ENCODE peak calls at places on chromosome 21, in nine cellular contexts. One of them, this sample, is unnamed. For H3K36me3 and H3K27me3, the result is how much of the 10 kb centered on the place peaks cover.

GRCh38 chr21:25005388-25005787 is 601.9 kb downstream of the MRPL39 start:
- DNase-seq in thoracic aorta: no peak
- DNase-seq in heart right ventricle: no peak
- DNase-seq in A673: no peak
- DNase-seq in PC-3: peak
- DNase-seq in aorta: no peak
- DNase-seq in hepatocyte: no peak
- DNase-seq in neural progenitor cell: no peak
- DNase-seq in neuronal stem cell: no peak
- DNase-seq in this sample: no peak

GRCh38 chr21:36169465-36170128 is 13.0 kb downstream of the DOP1B start:
- DNase-seq in thoracic aorta: no peak
- DNase-seq in heart right ventricle: no peak
- DNase-seq in A673: no peak
- DNase-seq in PC-3: no peak
- DNase-seq in aorta: no peak
- DNase-seq in hepatocyte: no peak
- DNase-seq in neural progenitor cell: no peak
- DNase-seq in neuronal stem cell: no peak
- DNase-seq in this sample: peak

GRCh38 chr21:36297938-36298572 is 21.9 kb upstream of the MORC3 start:
- DNase-seq in thoracic aorta: no peak
- DNase-seq in heart right ventricle: no peak
- DNase-seq in A673: no peak
- DNase-seq in PC-3: peak
- DNase-seq in aorta: peak
- DNase-seq in hepatocyte: peak
- DNase-seq in neural progenitor cell: no peak
- DNase-seq in neuronal stem cell: no peak
- DNase-seq in this sample: no peak

GRCh38 chr21:41369105-41369914 is 7.5 kb downstream of the MX2 start:
- DNase-seq in thoracic aorta: no peak
- DNase-seq in heart right ventricle: peak
- DNase-seq in A673: peak
- DNase-seq in PC-3: no peak
- DNase-seq in aorta: peak
- DNase-seq in hepatocyte: peak
- DNase-seq in neural progenitor cell: peak
- DNase-seq in neuronal stem cell: peak
- DNase-seq in this sample: no peak

GRCh38 chr21:35478096-35479080 is 429.3 kb upstream of the RUNX1 start:
- DNase-seq in thoracic aorta: no peak
- DNase-seq in heart right ventricle: no peak
- DNase-seq in A673: no peak
- DNase-seq in PC-3: no peak
- DNase-seq in aorta: no peak
- DNase-seq in hepatocyte: no peak
- DNase-seq in neural progenitor cell: no peak
- DNase-seq in neuronal stem cell: no peak
- DNase-seq in this sample: no peak

GRCh38 chr21:41133896-41134522 is 34.0 kb upstream of the BACE2 start:
- DNase-seq in thoracic aorta: no peak
- DNase-seq in heart right ventricle: no peak
- DNase-seq in A673: peak
- DNase-seq in PC-3: peak
- DNase-seq in aorta: no peak
- DNase-seq in hepatocyte: peak
- DNase-seq in neural progenitor cell: peak
- DNase-seq in neuronal stem cell: peak
- DNase-seq in this sample: no peak

GRCh38 chr21:14070968-14071367 is 139.8 kb downstream of the LIPI start:
- DNase-seq in thoracic aorta: no peak
- DNase-seq in heart right ventricle: no peak
- DNase-seq in A673: no peak
- DNase-seq in PC-3: no peak
- DNase-seq in aorta: no peak
- DNase-seq in hepatocyte: no peak
- DNase-seq in neural progenitor cell: no peak
- DNase-seq in neuronal stem cell: no peak
- DNase-seq in this sample: no peak

GRCh38 chr21:22189278-22189677 is 1191.1 kb downstream of the NCAM2 start:
- DNase-seq in thoracic aorta: no peak
- DNase-seq in heart right ventricle: no peak
- DNase-seq in A673: no peak
- DNase-seq in PC-3: no peak
- DNase-seq in aorta: no peak
- DNase-seq in hepatocyte: no peak
- DNase-seq in neural progenitor cell: no peak
- DNase-seq in neuronal stem cell: no peak
- DNase-seq in this sample: no peak

GRCh38 chr21:15009964-15010363 is 54.8 kb downstream of the NRIP1 start:
- DNase-seq in thoracic aorta: no peak
- DNase-seq in heart right ventricle: no peak
- DNase-seq in A673: no peak
- DNase-seq in PC-3: no peak
- DNase-seq in aorta: no peak
- DNase-seq in hepatocyte: no peak
- DNase-seq in neural progenitor cell: no peak
- DNase-seq in neuronal stem cell: no peak
- DNase-seq in this sample: no peak

GRCh38 chr21:25929859-25930520 is 195.2 kb downstream of the GABPA start:
- DNase-seq in thoracic aorta: no peak
- DNase-seq in heart right ventricle: no peak
- DNase-seq in A673: peak
- DNase-seq in PC-3: no peak
- DNase-seq in aorta: no peak
- DNase-seq in hepatocyte: peak
- DNase-seq in neural progenitor cell: peak
- DNase-seq in neuronal stem cell: no peak
- DNase-seq in this sample: no peak

GRCh38 chr21:31557421-31557955 is 102.0 kb upstream of the SOD1 start:
- DNase-seq in thoracic aorta: no peak
- DNase-seq in heart right ventricle: no peak
- DNase-seq in A673: no peak
- DNase-seq in PC-3: no peak
- DNase-seq in aorta: peak
- DNase-seq in hepatocyte: peak
- DNase-seq in neural progenitor cell: peak
- DNase-seq in neuronal stem cell: peak
- DNase-seq in this sample: no peak

GRCh38 chr21:35533893-35534292 is 484.8 kb upstream of the RUNX1 start:
- DNase-seq in thoracic aorta: no peak
- DNase-seq in heart right ventricle: no peak
- DNase-seq in A673: no peak
- DNase-seq in PC-3: no peak
- DNase-seq in aorta: no peak
- DNase-seq in hepatocyte: no peak
- DNase-seq in neural progenitor cell: no peak
- DNase-seq in neuronal stem cell: no peak
- DNase-seq in this sample: no peak

GRCh38 chr21:26776320-26777021 is 68.7 kb downstream of the ADAMTS1 start:
- DNase-seq in thoracic aorta: no peak
- DNase-seq in heart right ventricle: no peak
- DNase-seq in A673: no peak
- DNase-seq in PC-3: peak
- DNase-seq in aorta: no peak
- DNase-seq in hepatocyte: no peak
- DNase-seq in neural progenitor cell: no peak
- DNase-seq in neuronal stem cell: no peak
- DNase-seq in this sample: no peak

GRCh38 chr21:29939859-29940245 is at the start of gene GRIK1:
- DNase-seq in thoracic aorta: no peak
- DNase-seq in heart right ventricle: no peak
- DNase-seq in A673: peak
- DNase-seq in PC-3: no peak
- DNase-seq in aorta: no peak
- DNase-seq in hepatocyte: peak
- DNase-seq in neural progenitor cell: peak
- DNase-seq in neuronal stem cell: peak
- DNase-seq in this sample: no peak

GRCh38 chr21:26614251-26614650 is 41.2 kb upstream of the CYYR1 start:
- DNase-seq in thoracic aorta: no peak
- DNase-seq in heart right ventricle: no peak
- DNase-seq in A673: no peak
- DNase-seq in PC-3: no peak
- DNase-seq in aorta: no peak
- DNase-seq in hepatocyte: no peak
- DNase-seq in neural progenitor cell: no peak
- DNase-seq in neuronal stem cell: no peak
- DNase-seq in this sample: no peak

GRCh38 chr21:25457411-25457810 is 149.9 kb downstream of the MRPL39 start:
- DNase-seq in thoracic aorta: no peak
- DNase-seq in heart right ventricle: no peak
- DNase-seq in A673: peak
- DNase-seq in PC-3: peak
- DNase-seq in aorta: no peak
- DNase-seq in hepatocyte: peak
- DNase-seq in neural progenitor cell: no peak
- DNase-seq in neuronal stem cell: no peak
- DNase-seq in this sample: no peak

GRCh38 chr21:31410763-31411278 is 66.8 kb upstream of the TIAM1 start:
- DNase-seq in thoracic aorta: no peak
- DNase-seq in heart right ventricle: no peak
- DNase-seq in A673: no peak
- DNase-seq in PC-3: no peak
- DNase-seq in aorta: no peak
- DNase-seq in hepatocyte: no peak
- DNase-seq in neural progenitor cell: no peak
- DNase-seq in neuronal stem cell: no peak
- DNase-seq in this sample: no peak

GRCh38 chr21:16084776-16085364 is 355.1 kb downstream of the USP25 start:
- DNase-seq in thoracic aorta: peak
- DNase-seq in heart right ventricle: peak
- DNase-seq in A673: no peak
- DNase-seq in PC-3: peak
- DNase-seq in aorta: peak
- DNase-seq in hepatocyte: no peak
- DNase-seq in neural progenitor cell: no peak
- DNase-seq in neuronal stem cell: no peak
- DNase-seq in this sample: no peak

GRCh38 chr21:25636727-25637126 is 2.3 kb upstream of the JAM2 start:
- DNase-seq in thoracic aorta: no peak
- DNase-seq in heart right ventricle: no peak
- DNase-seq in A673: no peak
- DNase-seq in PC-3: no peak
- DNase-seq in aorta: no peak
- DNase-seq in hepatocyte: no peak
- DNase-seq in neural progenitor cell: no peak
- DNase-seq in neuronal stem cell: no peak
- DNase-seq in this sample: no peak

GRCh38 chr21:44918107-44918470 is 2.6 kb downstream of the ITGB2 start:
- DNase-seq in thoracic aorta: no peak
- DNase-seq in heart right ventricle: no peak
- DNase-seq in A673: no peak
- DNase-seq in PC-3: no peak
- DNase-seq in aorta: no peak
- DNase-seq in hepatocyte: no peak
- DNase-seq in neural progenitor cell: no peak
- DNase-seq in neuronal stem cell: no peak
- DNase-seq in this sample: no peak
- H3K4me3 ChIP-seq in thoracic aorta: no peak
- H3K4me3 ChIP-seq in heart right ventricle: no peak
- H3K4me3 ChIP-seq in A673: no peak
- H3K4me3 ChIP-seq in PC-3: no peak
- H3K4me3 ChIP-seq in aorta: no peak
- H3K4me3 ChIP-seq in hepatocyte: no peak
- H3K4me3 ChIP-seq in neural progenitor cell: no peak
- H3K4me3 ChIP-seq in neuronal stem cell: no peak
- H3K4me3 ChIP-seq in this sample: no peak

GRCh38 chr21:28937737-28938136 is 54.9 kb downstream of the LTN1 start:
- DNase-seq in thoracic aorta: no peak
- DNase-seq in heart right ventricle: no peak
- DNase-seq in A673: no peak
- DNase-seq in PC-3: no peak
- DNase-seq in aorta: no peak
- DNase-seq in hepatocyte: no peak
- DNase-seq in neural progenitor cell: no peak
- DNase-seq in neuronal stem cell: no peak
- DNase-seq in this sample: no peak
- H3K36me3 ChIP-seq in thoracic aorta: under half
- H3K36me3 ChIP-seq in heart right ventricle: half or more
- H3K36me3 ChIP-seq in A673: under half
- H3K36me3 ChIP-seq in PC-3: under half
- H3K36me3 ChIP-seq in aorta: under half
- H3K36me3 ChIP-seq in hepatocyte: under half
- H3K36me3 ChIP-seq in neural progenitor cell: under half
- H3K36me3 ChIP-seq in neuronal stem cell: half or more
- H3K36me3 ChIP-seq in this sample: under half

GRCh38 chr21:33024278-33025103 is 1.2 kb upstream of the OLIG2 start:
- DNase-seq in thoracic aorta: no peak
- DNase-seq in heart right ventricle: no peak
- DNase-seq in A673: no peak
- DNase-seq in PC-3: no peak
- DNase-seq in aorta: no peak
- DNase-seq in hepatocyte: no peak
- DNase-seq in neural progenitor cell: peak
- DNase-seq in neuronal stem cell: no peak
- DNase-seq in this sample: no peak
- H3K27me3 ChIP-seq in thoracic aorta: under half
- H3K27me3 ChIP-seq in heart right ventricle: half or more
- H3K27me3 ChIP-seq in A673: half or more
- H3K27me3 ChIP-seq in PC-3: half or more
- H3K27me3 ChIP-seq in aorta: under half
- H3K27me3 ChIP-seq in hepatocyte: half or more
- H3K27me3 ChIP-seq in neural progenitor cell: half or more
- H3K27me3 ChIP-seq in neuronal stem cell: half or more
- H3K27me3 ChIP-seq in this sample: under half

GRCh38 chr21:33731447-33731846 is 89.1 kb downstream of the ITSN1 start:
- DNase-seq in thoracic aorta: no peak
- DNase-seq in heart right ventricle: no peak
- DNase-seq in A673: no peak
- DNase-seq in PC-3: peak
- DNase-seq in aorta: no peak
- DNase-seq in hepatocyte: no peak
- DNase-seq in neural progenitor cell: no peak
- DNase-seq in neuronal stem cell: no peak
- DNase-seq in this sample: no peak

GRCh38 chr21:33732038-33732437 is 89.7 kb downstream of the ITSN1 start:
- DNase-seq in thoracic aorta: no peak
- DNase-seq in heart right ventricle: no peak
- DNase-seq in A673: no peak
- DNase-seq in PC-3: no peak
- DNase-seq in aorta: no peak
- DNase-seq in hepatocyte: no peak
- DNase-seq in neural progenitor cell: no peak
- DNase-seq in neuronal stem cell: no peak
- DNase-seq in this sample: no peak

GRCh38 chr21:33736569-33736968 is 94.3 kb downstream of the ITSN1 start:
- DNase-seq in thoracic aorta: no peak
- DNase-seq in heart right ventricle: no peak
- DNase-seq in A673: no peak
- DNase-seq in PC-3: no peak
- DNase-seq in aorta: no peak
- DNase-seq in hepatocyte: no peak
- DNase-seq in neural progenitor cell: no peak
- DNase-seq in neuronal stem cell: no peak
- DNase-seq in this sample: no peak

GRCh38 chr21:33734326-33734725 is 92.0 kb downstream of the ITSN1 start:
- DNase-seq in thoracic aorta: no peak
- DNase-seq in heart right ventricle: no peak
- DNase-seq in A673: no peak
- DNase-seq in PC-3: no peak
- DNase-seq in aorta: no peak
- DNase-seq in hepatocyte: no peak
- DNase-seq in neural progenitor cell: no peak
- DNase-seq in neuronal stem cell: no peak
- DNase-seq in this sample: no peak

GRCh38 chr21:33734818-33735217 is 92.5 kb downstream of the ITSN1 start:
- DNase-seq in thoracic aorta: no peak
- DNase-seq in heart right ventricle: no peak
- DNase-seq in A673: no peak
- DNase-seq in PC-3: no peak
- DNase-seq in aorta: no peak
- DNase-seq in hepatocyte: no peak
- DNase-seq in neural progenitor cell: no peak
- DNase-seq in neuronal stem cell: no peak
- DNase-seq in this sample: no peak
- H3K4me3 ChIP-seq in thoracic aorta: no peak
- H3K4me3 ChIP-seq in heart right ventricle: no peak
- H3K4me3 ChIP-seq in A673: no peak
- H3K4me3 ChIP-seq in PC-3: no peak
- H3K4me3 ChIP-seq in aorta: no peak
- H3K4me3 ChIP-seq in hepatocyte: no peak
- H3K4me3 ChIP-seq in neural progenitor cell: no peak
- H3K4me3 ChIP-seq in neuronal stem cell: no peak
- H3K4me3 ChIP-seq in this sample: no peak